ENCODE peak calls at places on chromosomes 11 and 22, in four cellular contexts. X is adrenal gland, Q is fibroblast of lung, H is H9. A is an unnamed sample.

GRCh38 chr22:20235453-20235991 is 32.6 kb downstream of the RTN4R start:
- DNase-seq in H (no peak), Q (no peak), X (no peak), A (no peak)

GRCh38 chr11:129943036-129943435 is 47.7 kb upstream of the NFRKB start:
- DNase-seq in Q (no peak), X (no peak), H (no peak), A (no peak)

GRCh38 chr11:10072841-10073240 is 221.2 kb downstream of the SBF2 start:
- DNase-seq in X (no peak), Q (no peak), H (no peak), A (no peak)

GRCh38 chr22:22877523-22878210 is 9.9 kb upstream of the IGLL5 start:
- DNase-seq in H (peak), X (peak), Q (peak), A (peak)

GRCh38 chr22:38843201-38843715 is 570 bp downstream of the NPTXR start:
- DNase-seq in X (peak), Q (peak), H (peak), A (peak)

GRCh38 chr11:64055077-64055476 is 19.3 kb downstream of the FLRT1 start:
- DNase-seq in H (no peak), X (no peak), Q (no peak), A (no peak)

GRCh38 chr11:8309311-8309710 is 45.6 kb upstream of the LMO1 start:
- DNase-seq in X (no peak), H (no peak), Q (no peak), A (no peak)

GRCh38 chr11:11584937-11585336 is 36.9 kb downstream of the GALNT18 start:
- DNase-seq in Q (peak), H (no peak), X (no peak), A (no peak)

GRCh38 chr22:20249797-20250354 is 18.2 kb downstream of the RTN4R start:
- DNase-seq in H (no peak), Q (peak), X (peak), A (no peak)

GRCh38 chr11:34940026-34940677 is 23.7 kb downstream of the PDHX start:
- DNase-seq in Q (peak), X (no peak), H (no peak), A (no peak)

GRCh38 chr11:115706735-115707134 is 202.5 kb upstream of the CADM1 start:
- DNase-seq in X (no peak), Q (no peak), H (no peak), A (no peak)

GRCh38 chr11:113014262-113014661 is 53.0 kb downstream of the NCAM1 start:
- DNase-seq in X (no peak), H (no peak), Q (peak), A (no peak)

GRCh38 chr11:45665933-45666647 is 668 bp upstream of the CHST1 start:
- DNase-seq in H (no peak), X (no peak), Q (peak), A (no peak)

GRCh38 chr11:70481625-70482528 is 83.5 kb downstream of the CTTN start:
- DNase-seq in H (no peak), X (peak), Q (peak), A (peak)

GRCh38 chr11:17498058-17498457 is 21.4 kb upstream of the ABCC8 start:
- DNase-seq in X (no peak), Q (no peak), H (peak), A (no peak)

GRCh38 chr11:64804346-64805210 is 1.6 kb upstream of the MAP4K2 start:
- DNase-seq in X (no peak), H (peak), Q (no peak), A (no peak)

GRCh38 chr11:99418927-99419707 is 398.4 kb downstream of the CNTN5 start:
- DNase-seq in X (no peak), Q (no peak), H (no peak), A (no peak)

GRCh38 chr11:14073821-14074529 is 111.5 kb downstream of the SPON1 start:
- DNase-seq in X (no peak), Q (peak), H (no peak), A (no peak)

GRCh38 chr22:27518583-27519437 is 282.7 kb downstream of the MN1 start:
- DNase-seq in Q (no peak), H (no peak), X (no peak), A (no peak)

GRCh38 chr11:82701847-82702520 is 31.7 kb downstream of the FAM181B start:
- DNase-seq in X (peak), H (peak), Q (peak), A (peak)

GRCh38 chr11:63769044-63769718 is 606 bp upstream of the ZFTA start:
- DNase-seq in Q (no peak), X (peak), H (no peak), A (peak)

GRCh38 chr11:111166655-111167054 is 78.9 kb upstream of the POU2AF2 start:
- DNase-seq in X (no peak), H (no peak), Q (no peak), A (no peak)

GRCh38 chr11:44883277-44883676 is 67.4 kb downstream of the TP53I11 start:
- DNase-seq in H (no peak), Q (no peak), X (no peak), A (no peak)

DNA sequence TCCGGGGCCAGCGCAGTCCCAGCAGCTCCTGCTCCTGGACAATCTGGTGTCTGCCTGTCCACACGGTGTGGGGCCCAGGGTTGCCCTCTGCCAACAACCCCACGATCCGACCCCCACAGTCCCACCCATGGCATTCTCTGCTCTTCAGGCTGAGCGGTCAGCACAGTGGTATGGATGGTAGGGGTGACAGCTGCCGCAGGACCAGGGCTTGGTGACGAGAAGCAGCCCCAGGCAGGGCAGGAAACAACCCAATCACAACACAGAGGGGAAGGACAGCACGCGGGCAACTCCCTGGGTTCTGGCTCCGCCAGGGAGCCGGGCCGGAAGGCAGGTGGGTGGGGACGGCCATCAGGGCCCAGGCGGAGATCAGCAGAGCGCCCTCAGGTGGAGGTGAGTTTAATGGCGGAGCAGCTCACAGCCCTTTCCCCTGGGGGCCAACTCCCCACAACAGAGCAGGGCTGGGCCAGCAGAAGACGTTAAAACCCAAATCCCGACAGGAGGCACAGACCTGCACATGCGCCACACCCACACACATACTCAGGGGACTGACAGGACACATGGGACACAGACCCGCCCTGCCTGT is 5.3 kb upstream of the CHADL start:
- DNase-seq in X (no peak), H (peak), Q (no peak), A (no peak)
- TF ChIP-seq CTCF in X (no peak), H (peak), Q (no peak), A (no peak)

GRCh38 chr22:46064966-46065666 is 85.2 kb upstream of the PPARA start:
- DNase-seq in X (peak), Q (peak), H (no peak), A (no peak)
- H3K27ac ChIP-seq in X (no peak), Q (peak), H (no peak), A (peak)

GRCh38 chr11:77593883-77594282 is 4.1 kb downstream of the AQP11 start:
- DNase-seq in X (no peak), Q (no peak), H (no peak), A (no peak)

GRCh38 chr11:77589521-77590193 is at the start of gene AQP11:
- DNase-seq in Q (peak), H (peak), X (peak), A (peak)

GRCh38 chr11:77589181-77589520 is 602 bp upstream of the AQP11 start:
- DNase-seq in H (no peak), Q (no peak), X (no peak), A (no peak)

GRCh38 chr11:77592727-77593126 is 3.0 kb downstream of the AQP11 start:
- DNase-seq in Q (no peak), H (no peak), X (no peak), A (no peak)

DNA sequence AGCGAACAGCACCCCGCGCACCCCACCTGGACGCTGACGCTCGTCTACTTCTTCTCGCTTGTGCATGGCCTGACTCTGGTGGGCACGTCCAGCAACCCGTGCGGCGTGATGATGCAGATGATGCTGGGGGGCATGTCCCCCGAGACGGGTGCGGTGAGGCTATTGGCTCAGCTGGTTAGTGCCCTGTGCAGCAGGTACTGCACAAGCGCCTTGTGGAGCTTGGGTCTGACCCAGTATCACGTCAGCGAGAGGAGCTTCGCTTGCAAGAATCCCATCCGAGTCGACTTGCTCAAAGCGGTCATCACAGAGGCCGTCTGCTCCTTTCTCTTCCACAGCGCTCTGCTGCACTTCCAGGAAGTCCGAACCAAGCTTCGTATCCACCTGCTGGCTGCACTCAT is 440 bp downstream of the AQP11 start:
- DNase-seq in X (peak), Q (peak), H (peak), A (no peak)
- TF ChIP-seq CTCF in X (no peak), Q (no peak), H (peak), A (no peak)

GRCh38 chr11:68942090-68942620 is 38.5 kb downstream of the IGHMBP2 start:
- DNase-seq in X (no peak), Q (no peak), H (no peak), A (no peak)
- H3K27ac ChIP-seq in X (no peak), Q (no peak), H (no peak), A (peak)

A was measured in RWPE1.